ENCODE peak calls at places on chromosomes 11 and 22, in five cellular contexts. One of them, this sample, is unnamed. For H3K9me3, H3K36me3 and H3K27me3, the result is how much of the 10 kb centered on the place peaks cover.

GRCh38 chr22:46929046-46929688 is 166.7 kb downstream of the TBC1D22A start:
- DNase-seq in IMR-90: peak
- DNase-seq in fibroblast of lung: peak
- DNase-seq in uterus: no peak
- DNase-seq in Peyer's patch: no peak
- DNase-seq in this sample: no peak

GRCh38 chr11:56624661-56625110 is 10.0 kb upstream of the OR5M1 start:
- DNase-seq in fibroblast of lung: peak
- DNase-seq in uterus: no peak
- DNase-seq in Peyer's patch: no peak
- DNase-seq in IMR-90: peak
- DNase-seq in this sample: no peak

GRCh38 chr11:105466582-105467228 is 143.2 kb upstream of the GRIA4 start:
- DNase-seq in uterus: no peak
- DNase-seq in IMR-90: peak
- DNase-seq in Peyer's patch: no peak
- DNase-seq in fibroblast of lung: peak
- DNase-seq in this sample: peak

GRCh38 chr11:15707971-15708370 is 593.2 kb downstream of the INSC start:
- DNase-seq in uterus: peak
- DNase-seq in Peyer's patch: no peak
- DNase-seq in IMR-90: peak
- DNase-seq in fibroblast of lung: peak
- DNase-seq in this sample: peak

GRCh38 chr11:116537121-116537520 is 235.7 kb downstream of the BUD13 start:
- DNase-seq in uterus: no peak
- DNase-seq in Peyer's patch: no peak
- DNase-seq in IMR-90: no peak
- DNase-seq in fibroblast of lung: no peak
- DNase-seq in this sample: no peak

GRCh38 chr22:42022162-42022847 is 23.7 kb downstream of the WBP2NL start:
- DNase-seq in uterus: no peak
- DNase-seq in Peyer's patch: no peak
- DNase-seq in IMR-90: no peak
- DNase-seq in fibroblast of lung: no peak
- DNase-seq in this sample: no peak

GRCh38 chr22:47215851-47216250 is 453.4 kb downstream of the TBC1D22A start:
- DNase-seq in uterus: no peak
- DNase-seq in IMR-90: no peak
- DNase-seq in fibroblast of lung: no peak
- DNase-seq in Peyer's patch: peak
- DNase-seq in this sample: no peak

GRCh38 chr11:90556612-90557011 is 333.8 kb upstream of the CHORDC1 start:
- DNase-seq in IMR-90: no peak
- DNase-seq in uterus: no peak
- DNase-seq in Peyer's patch: no peak
- DNase-seq in fibroblast of lung: no peak
- DNase-seq in this sample: no peak

GRCh38 chr22:31084811-31085492 is 3.8 kb downstream of the SMTN start:
- DNase-seq in IMR-90: peak
- DNase-seq in Peyer's patch: peak
- DNase-seq in uterus: peak
- DNase-seq in fibroblast of lung: peak
- DNase-seq in this sample: no peak

GRCh38 chr11:61687420-61687819 is 7.2 kb downstream of the DAGLA start:
- DNase-seq in IMR-90: no peak
- DNase-seq in uterus: no peak
- DNase-seq in Peyer's patch: no peak
- DNase-seq in fibroblast of lung: no peak
- DNase-seq in this sample: no peak

GRCh38 chr11:7964873-7965272 is 374 bp downstream of the NLRP10 start:
- DNase-seq in Peyer's patch: no peak
- DNase-seq in fibroblast of lung: peak
- DNase-seq in IMR-90: peak
- DNase-seq in uterus: no peak
- DNase-seq in this sample: peak

GRCh38 chr11:45147871-45148270 is 1.4 kb downstream of the PRDM11 start:
- DNase-seq in IMR-90: no peak
- DNase-seq in uterus: no peak
- DNase-seq in Peyer's patch: no peak
- DNase-seq in fibroblast of lung: no peak
- DNase-seq in this sample: no peak

GRCh38 chr11:10108901-10109665 is 184.9 kb downstream of the SBF2 start:
- DNase-seq in fibroblast of lung: peak
- DNase-seq in IMR-90: peak
- DNase-seq in Peyer's patch: no peak
- DNase-seq in uterus: peak
- DNase-seq in this sample: peak

GRCh38 chr11:13128381-13128780 is 119.3 kb downstream of the RASSF10 start:
- DNase-seq in fibroblast of lung: no peak
- DNase-seq in uterus: no peak
- DNase-seq in IMR-90: peak
- DNase-seq in Peyer's patch: no peak
- DNase-seq in this sample: no peak

GRCh38 chr22:39800790-39801540 is 92.6 kb downstream of the ENTHD1 start:
- DNase-seq in IMR-90: no peak
- DNase-seq in fibroblast of lung: no peak
- DNase-seq in uterus: no peak
- DNase-seq in Peyer's patch: no peak
- DNase-seq in this sample: no peak

GRCh38 chr11:45724145-45724544 is 58.7 kb upstream of the CHST1 start:
- DNase-seq in uterus: no peak
- DNase-seq in IMR-90: no peak
- DNase-seq in fibroblast of lung: no peak
- DNase-seq in Peyer's patch: no peak
- DNase-seq in this sample: no peak

GRCh38 chr11:122668562-122669090 is 13.1 kb downstream of the UBASH3B start:
- DNase-seq in fibroblast of lung: peak
- DNase-seq in uterus: no peak
- DNase-seq in IMR-90: peak
- DNase-seq in Peyer's patch: no peak
- DNase-seq in this sample: no peak

GRCh38 chr11:9506489-9507343 is 45.9 kb downstream of the ZNF143 start:
- DNase-seq in fibroblast of lung: peak
- DNase-seq in uterus: peak
- DNase-seq in IMR-90: peak
- DNase-seq in Peyer's patch: peak
- DNase-seq in this sample: peak

GRCh38 chr22:49639956-49640355 is 187.7 kb downstream of the BRD1 start:
- DNase-seq in IMR-90: no peak
- DNase-seq in fibroblast of lung: no peak
- DNase-seq in Peyer's patch: no peak
- DNase-seq in uterus: no peak
- DNase-seq in this sample: no peak
- H3K9me3 ChIP-seq in IMR-90: under half
- H3K9me3 ChIP-seq in fibroblast of lung: under half
- H3K9me3 ChIP-seq in Peyer's patch: under half
- H3K9me3 ChIP-seq in uterus: under half
- H3K9me3 ChIP-seq in this sample: under half

DNA sequence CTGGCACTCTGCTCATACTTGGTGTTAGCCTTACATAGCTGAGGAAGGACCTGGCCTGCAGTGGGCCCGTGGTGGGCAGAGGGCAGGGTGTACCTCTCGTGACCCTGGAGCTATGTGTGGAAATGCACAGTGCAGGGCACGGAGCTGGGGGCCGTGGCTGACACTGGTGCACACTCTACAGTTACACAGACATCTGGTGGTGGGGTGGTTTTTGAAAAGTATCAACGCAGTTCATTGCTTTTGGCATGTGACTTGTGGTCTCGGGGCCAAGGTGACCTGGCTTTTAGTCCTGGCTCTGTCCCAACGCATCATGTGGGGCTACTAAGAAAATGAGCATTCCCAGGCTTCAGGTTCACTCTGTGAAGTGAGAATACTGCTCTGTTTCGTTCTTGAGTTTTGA is 553.6 kb downstream of the NTM start:
- DNase-seq in Peyer's patch: no peak
- DNase-seq in fibroblast of lung: peak
- DNase-seq in uterus: no peak
- DNase-seq in IMR-90: peak
- DNase-seq in this sample: no peak
- H3K36me3 ChIP-seq in Peyer's patch: under half
- H3K36me3 ChIP-seq in fibroblast of lung: under half
- H3K36me3 ChIP-seq in uterus: under half
- H3K36me3 ChIP-seq in IMR-90: under half
- H3K36me3 ChIP-seq in this sample: under half

GRCh38 chr11:74575999-74576398 is 16.4 kb upstream of the POLD3 start:
- DNase-seq in IMR-90: no peak
- DNase-seq in Peyer's patch: no peak
- DNase-seq in uterus: no peak
- DNase-seq in fibroblast of lung: no peak
- DNase-seq in this sample: no peak

GRCh38 chr11:74572349-74572748 is 20.0 kb upstream of the POLD3 start:
- DNase-seq in Peyer's patch: no peak
- DNase-seq in fibroblast of lung: no peak
- DNase-seq in IMR-90: no peak
- DNase-seq in uterus: no peak
- DNase-seq in this sample: no peak

GRCh38 chr11:74571062-74571399 is 21.4 kb upstream of the POLD3 start:
- DNase-seq in IMR-90: no peak
- DNase-seq in Peyer's patch: no peak
- DNase-seq in fibroblast of lung: no peak
- DNase-seq in uterus: no peak
- DNase-seq in this sample: no peak

GRCh38 chr11:74577624-74578396 is 14.6 kb upstream of the POLD3 start:
- DNase-seq in uterus: no peak
- DNase-seq in Peyer's patch: no peak
- DNase-seq in fibroblast of lung: peak
- DNase-seq in IMR-90: peak
- DNase-seq in this sample: peak

DNA sequence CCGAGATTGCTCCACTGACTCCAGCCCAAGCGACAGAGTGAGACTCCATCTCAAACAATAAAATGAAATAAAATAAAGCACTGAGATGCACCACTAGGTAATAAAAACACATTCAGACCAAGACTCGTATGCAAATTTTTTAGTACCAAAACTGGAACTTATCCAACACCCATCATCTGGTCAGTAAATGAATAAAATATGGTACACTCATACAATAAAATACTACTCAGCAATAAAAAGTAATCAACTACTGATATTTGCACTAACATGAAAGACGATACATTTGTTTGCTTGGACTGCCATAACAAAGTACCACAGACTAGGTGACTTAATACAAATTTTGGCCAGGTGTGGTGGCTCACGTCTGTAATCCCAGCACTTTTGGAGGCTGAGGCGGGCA is 17.8 kb upstream of the POLD3 start:
- DNase-seq in Peyer's patch: no peak
- DNase-seq in fibroblast of lung: no peak
- DNase-seq in uterus: no peak
- DNase-seq in IMR-90: no peak
- DNase-seq in this sample: no peak
- H3K27me3 ChIP-seq in Peyer's patch: under half
- H3K27me3 ChIP-seq in fibroblast of lung: under half
- H3K27me3 ChIP-seq in uterus: under half
- H3K27me3 ChIP-seq in IMR-90: under half
- H3K27me3 ChIP-seq in this sample: under half

DNA sequence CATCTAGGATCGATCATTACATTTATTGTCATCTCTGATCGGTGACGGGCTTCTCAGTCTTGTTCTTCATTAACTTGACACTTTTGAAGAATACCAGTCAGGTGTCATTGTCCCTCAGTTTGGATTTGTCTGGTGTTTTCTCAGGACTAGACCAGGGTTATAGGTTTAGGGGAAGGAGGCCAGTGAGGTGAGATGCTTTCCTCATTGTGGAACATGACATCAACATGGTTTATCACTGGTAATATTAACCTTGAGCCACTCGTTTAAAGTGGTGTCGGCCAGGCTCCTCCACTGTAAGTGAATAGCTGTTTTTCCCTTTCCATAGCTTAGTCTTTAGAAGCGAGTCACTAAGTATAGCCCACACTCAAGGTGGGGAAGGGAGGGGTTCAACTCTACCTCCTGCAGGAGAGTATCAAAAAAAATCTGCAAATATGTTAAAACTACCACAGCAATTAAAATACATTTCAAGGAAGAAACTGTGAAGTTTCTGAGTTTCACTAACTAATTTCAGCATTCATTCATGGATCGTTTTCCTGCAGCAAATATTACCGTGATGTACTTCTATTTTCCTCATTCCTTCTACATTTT is 42.0 kb downstream of the KCNQ1OT1 start:
- DNase-seq in IMR-90: no peak
- DNase-seq in Peyer's patch: no peak
- DNase-seq in uterus: no peak
- DNase-seq in fibroblast of lung: no peak
- DNase-seq in this sample: no peak
- H3K9me3 ChIP-seq in IMR-90: half or more
- H3K9me3 ChIP-seq in Peyer's patch: under half
- H3K9me3 ChIP-seq in uterus: under half
- H3K9me3 ChIP-seq in fibroblast of lung: under half
- H3K9me3 ChIP-seq in this sample: under half